ENCODE peak calls at places on chromosomes 4 and X, in six cellular contexts. T is hepatocyte, K is neural progenitor cell, D is HCT116, Z is MM.1S, R is GM23338. J is an unnamed sample. For H3K4me1, the result is how much of the 10 kb centered on the place peaks cover.

GRCh38 chr4:124828382-124828781 is 115.8 kb upstream of the ANKRD50 start:
- DNase-seq in D (no peak), R (no peak), Z (no peak), T (no peak), K (no peak), J (no peak)

GRCh38 chrX:51461053-51462050 is 35.0 kb downstream of the NUDT11 start:
- DNase-seq in R (peak), K (peak), T (peak), Z (peak), D (peak), J (peak)

GRCh38 chrX:47026198-47026597 is 52.0 kb upstream of the RGN start:
- DNase-seq in T (no peak), R (no peak), D (no peak), Z (no peak), K (no peak), J (no peak)

GRCh38 chr4:142243250-142243649 is 602.9 kb downstream of the INPP4B start:
- DNase-seq in K (no peak), Z (no peak), T (no peak), D (no peak), R (no peak), J (no peak)

GRCh38 chrX:139112432-139112831 is 400.9 kb upstream of the FGF13 start:
- DNase-seq in K (no peak), Z (no peak), D (no peak), T (peak), R (no peak), J (peak)

GRCh38 chr4:38590017-38590416 is 74.0 kb upstream of the KLF3 start:
- DNase-seq in R (no peak), K (no peak), T (no peak), D (no peak), Z (no peak), J (no peak)

GRCh38 chrX:118633530-118633929 is 93.9 kb upstream of the IL13RA1 start:
- DNase-seq in T (no peak), K (no peak), D (no peak), R (no peak), Z (no peak), J (no peak)

GRCh38 chrX:49040376-49040955 is 2.7 kb downstream of the TFE3 start:
- DNase-seq in K (no peak), T (no peak), D (no peak), Z (no peak), R (peak), J (peak)

GRCh38 chrX:4850312-4850711 is 1136.9 kb upstream of the PRKX start:
- DNase-seq in R (no peak), T (no peak), Z (no peak), K (no peak), D (no peak), J (no peak)

GRCh38 chr4:26785766-26786165 is 74.9 kb upstream of the STIM2 start:
- DNase-seq in K (no peak), Z (no peak), D (no peak), R (no peak), T (no peak), J (no peak)

GRCh38 chr4:36285784-36286480 is 4.5 kb downstream of the DTHD1 start:
- DNase-seq in R (no peak), Z (peak), K (no peak), D (peak), T (no peak), J (peak)

GRCh38 chrX:39759526-39760224 is 338.1 kb downstream of the BCOR start:
- DNase-seq in D (no peak), K (peak), T (peak), Z (no peak), R (no peak), J (peak)

GRCh38 chr4:10364194-10364593 is 93.0 kb downstream of the ZNF518B start:
- DNase-seq in T (no peak), Z (no peak), K (no peak), R (no peak), D (no peak), J (no peak)

GRCh38 chr4:122663814-122664610 is 43.1 kb upstream of the IL21 start:
- DNase-seq in D (no peak), K (no peak), R (no peak), Z (no peak), T (no peak), J (no peak)

GRCh38 chr4:172152284-172152683 is 339.1 kb downstream of the GALNTL6 start:
- DNase-seq in Z (no peak), K (no peak), D (no peak), R (no peak), T (no peak), J (no peak)

GRCh38 chr4:145937990-145938611 is 522 bp downstream of the ZNF827 start:
- DNase-seq in Z (peak), T (peak), R (peak), D (no peak), K (peak), J (peak)

GRCh38 chr4:186067757-186068385 is 1.1 kb upstream of the TLR3 start:
- DNase-seq in K (peak), T (peak), R (peak), D (peak), Z (peak), J (peak)

GRCh38 chr4:80049402-80049801 is 23.6 kb downstream of the ANTXR2 start:
- DNase-seq in D (no peak), T (no peak), Z (no peak), R (peak), K (peak), J (no peak)

GRCh38 chr4:175787948-175788347 is 24.1 kb downstream of the GPM6A start:
- DNase-seq in Z (no peak), D (no peak), K (no peak), R (no peak), T (no peak), J (no peak)

GRCh38 chr4:87532109-87532508 is 2.9 kb upstream of the SPARCL1 start:
- DNase-seq in D (no peak), T (no peak), K (no peak), Z (no peak), R (no peak), J (no peak)

DNA sequence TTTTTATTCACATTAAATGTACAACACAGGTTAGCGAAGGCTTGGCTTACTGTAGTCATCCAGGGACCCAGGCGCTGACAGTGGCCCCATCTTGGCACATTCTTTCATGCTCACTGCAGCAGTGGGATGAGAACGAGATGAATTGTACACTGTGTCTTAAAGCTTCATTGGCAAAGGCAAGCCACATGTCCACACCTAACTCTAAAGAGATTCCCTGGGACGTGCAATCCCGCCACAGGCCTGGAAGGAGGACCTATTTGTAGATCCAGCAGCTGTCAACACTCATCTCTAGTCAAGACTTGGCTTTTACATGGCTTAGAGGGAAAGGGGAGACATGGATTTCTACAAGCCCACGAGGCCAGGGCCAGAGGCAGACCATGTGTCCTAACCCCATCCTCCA is 16.1 kb upstream of the CXCR3 start:
- DNase-seq in K (no peak), Z (no peak), T (no peak), R (no peak), D (no peak), J (no peak)
- H2AFZ ChIP-seq in K (no peak), Z (no peak), T (no peak), R (no peak), D (no peak), J (no peak)

DNA sequence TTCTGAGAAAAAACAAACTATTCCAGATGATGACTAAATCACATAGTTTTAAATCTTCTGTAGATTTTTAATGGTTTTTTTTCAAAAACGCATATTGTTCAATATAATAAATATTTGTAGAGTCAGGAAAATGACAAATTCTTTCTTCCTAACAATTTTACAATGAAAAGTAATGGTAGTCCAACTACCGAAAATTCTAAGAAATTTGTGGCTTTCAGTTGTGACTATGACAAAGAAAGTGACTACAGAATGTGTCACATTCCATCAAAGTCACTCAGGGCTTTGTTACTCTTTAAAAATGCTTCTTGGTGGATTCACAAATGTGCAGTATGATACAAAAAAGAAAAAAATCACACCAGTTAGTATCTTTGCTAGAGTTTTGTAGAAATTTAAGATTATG is 164.9 kb upstream of the PITX2 start:
- DNase-seq in T (no peak), K (no peak), D (no peak), Z (no peak), R (no peak), J (no peak)
- TF ChIP-seq EZH2phosphoT487 in T (no peak), K (no peak), D (no peak), Z (no peak), R (no peak), J (no peak)

DNA sequence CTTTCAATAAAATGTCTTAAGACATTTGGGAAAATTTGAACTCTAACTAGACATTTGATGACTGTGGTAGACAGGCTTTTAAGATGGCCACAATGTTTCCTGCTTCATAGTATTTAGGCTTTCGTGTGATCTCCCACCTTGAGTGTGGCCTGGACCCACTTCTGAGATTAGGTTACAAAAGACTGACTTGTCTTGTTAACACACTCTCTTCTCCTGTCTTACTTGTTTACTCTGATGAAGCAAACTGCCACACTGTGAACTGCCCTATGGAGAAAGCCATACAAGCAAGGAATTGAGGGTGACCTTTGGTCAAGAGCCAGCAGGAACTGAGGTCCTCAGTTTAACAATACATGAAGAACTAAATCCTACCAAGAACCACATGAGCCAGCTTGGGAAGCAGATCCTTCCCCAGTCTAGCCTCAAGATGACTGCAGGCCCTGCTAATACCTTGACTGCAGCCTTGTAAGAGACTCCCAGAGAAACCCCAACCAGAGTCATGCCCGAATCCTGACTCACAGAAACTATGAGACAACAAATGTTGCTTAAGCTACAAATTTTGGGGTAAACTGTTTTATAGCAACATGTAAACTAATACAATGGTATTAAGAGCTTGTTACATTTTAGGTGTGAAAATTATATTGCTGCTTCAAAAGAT is 20.3 kb downstream of the UBA6 start:
- DNase-seq in R (no peak), Z (no peak), T (peak), D (no peak), K (no peak), J (peak)
- H3K4me1 ChIP-seq in R (under half), Z (under half), T (under half), D (under half), K (under half), J (under half)

GRCh38 chr4:182192511-182193181 is 50.6 kb upstream of the TENM3 start:
- DNase-seq in R (no peak), Z (no peak), T (no peak), D (no peak), K (no peak), J (no peak)

GRCh38 chr4:182190306-182190705 is 52.9 kb upstream of the TENM3 start:
- DNase-seq in T (no peak), R (no peak), Z (no peak), K (no peak), D (no peak), J (no peak)

GRCh38 chr4:182193261-182193660 is 49.9 kb upstream of the TENM3 start:
- DNase-seq in R (no peak), D (no peak), K (no peak), Z (no peak), T (no peak), J (no peak)

GRCh38 chr4:182197611-182198010 is 45.6 kb upstream of the TENM3 start:
- DNase-seq in T (no peak), K (no peak), Z (no peak), R (no peak), D (no peak), J (no peak)

GRCh38 chr4:182194115-182194834 is 48.9 kb upstream of the TENM3 start:
- DNase-seq in Z (no peak), K (no peak), D (no peak), R (no peak), T (no peak), J (no peak)
- H2AFZ ChIP-seq in Z (no peak), K (no peak), D (no peak), R (no peak), T (no peak), J (no peak)

GRCh38 chr4:112266823-112267222 is 18.9 kb downstream of the TIFA start:
- DNase-seq in D (no peak), T (peak), R (peak), Z (peak), K (peak), J (peak)
- TF ChIP-seq EZH2phosphoT487 in D (no peak), T (no peak), R (no peak), Z (no peak), K (no peak), J (no peak)

GRCh38 chrX:129161108-129161507 is 362.2 kb downstream of the SMARCA1 start:
- DNase-seq in D (no peak), Z (no peak), R (peak), T (no peak), K (no peak), J (no peak)
- H3K4me1 ChIP-seq in D (under half), Z (under half), R (under half), T (under half), K (under half), J (under half)

GRCh38 chr4:119748853-119749252 is 120.2 kb upstream of the PDE5A start:
- DNase-seq in Z (no peak), D (no peak), K (no peak), T (no peak), R (no peak), J (no peak)
- H2AFZ ChIP-seq in Z (no peak), D (no peak), K (no peak), T (no peak), R (peak), J (no peak)

J was measured in PC-3.